ENCODE peak calls at places on chromosomes 11 and 22, in six cellular contexts. W is heart right ventricle; H is neuronal stem cell; N is lower lobe of right lung; M is aorta; Y is CD4-positive, CD25-positive, alpha-beta regulatory T cell. L is an unnamed sample. For H3K27me3, the result is how much of the 10 kb centered on the place peaks cover.

GRCh38 chr22:48197189-48197690 is 1434.8 kb downstream of the TBC1D22A start:
- DNase-seq in W (no peak), H (no peak), N (no peak), M (no peak), Y (no peak), L (no peak)

GRCh38 chr11:107719557-107720304 is 7.9 kb upstream of the SLN start:
- DNase-seq in W (no peak), H (no peak), N (no peak), M (no peak), Y (no peak), L (no peak)

GRCh38 chr22:17213976-17214375 is 5.3 kb downstream of the ADA2 start:
- DNase-seq in W (peak), H (no peak), N (peak), M (no peak), Y (peak), L (peak)

GRCh38 chr22:18031670-18032454 is 7.5 kb upstream of the MICAL3 start:
- DNase-seq in W (no peak), H (no peak), N (no peak), M (peak), Y (no peak), L (no peak)

GRCh38 chr11:46248270-46249102 is 29.0 kb upstream of the CREB3L1 start:
- DNase-seq in W (no peak), H (no peak), N (no peak), M (no peak), Y (no peak), L (no peak)

GRCh38 chr11:460331-461199 is 10.5 kb downstream of the PTDSS2 start:
- DNase-seq in W (peak), H (no peak), N (peak), M (peak), Y (no peak), L (no peak)

GRCh38 chr22:29716814-29717213 is 3.0 kb upstream of the CABP7 start:
- DNase-seq in W (peak), H (peak), N (peak), M (no peak), Y (peak), L (no peak)

GRCh38 chr22:35170716-35171697 is 86.3 kb upstream of the HMGXB4 start:
- DNase-seq in W (no peak), H (no peak), N (no peak), M (no peak), Y (no peak), L (no peak)

GRCh38 chr22:46262449-46263207 is 515 bp downstream of the PKDREJ start:
- DNase-seq in W (peak), H (no peak), N (peak), M (peak), Y (peak), L (peak)

GRCh38 chr22:42484506-42484905 is 35.1 kb downstream of the RRP7A start:
- DNase-seq in W (no peak), H (no peak), N (no peak), M (no peak), Y (no peak), L (no peak)

GRCh38 chr11:1086171-1087102 is 11.8 kb downstream of the MUC2 start:
- DNase-seq in W (no peak), H (no peak), N (peak), M (peak), Y (no peak), L (peak)

GRCh38 chr22:23402275-23403151 is 177.6 kb downstream of the IGLL1 start:
- DNase-seq in W (peak), H (peak), N (peak), M (peak), Y (peak), L (peak)

GRCh38 chr11:12087075-12087775 is 23.2 kb upstream of the MICAL2 start:
- DNase-seq in W (no peak), H (no peak), N (peak), M (peak), Y (peak), L (peak)

GRCh38 chr22:42116848-42117424 is 13.7 kb downstream of the CYP2D6 start:
- DNase-seq in W (no peak), H (no peak), N (peak), M (no peak), Y (no peak), L (no peak)

GRCh38 chr11:46363455-46363920 is 16.2 kb downstream of the DGKZ start:
- DNase-seq in W (peak), H (no peak), N (no peak), M (peak), Y (no peak), L (no peak)

DNA sequence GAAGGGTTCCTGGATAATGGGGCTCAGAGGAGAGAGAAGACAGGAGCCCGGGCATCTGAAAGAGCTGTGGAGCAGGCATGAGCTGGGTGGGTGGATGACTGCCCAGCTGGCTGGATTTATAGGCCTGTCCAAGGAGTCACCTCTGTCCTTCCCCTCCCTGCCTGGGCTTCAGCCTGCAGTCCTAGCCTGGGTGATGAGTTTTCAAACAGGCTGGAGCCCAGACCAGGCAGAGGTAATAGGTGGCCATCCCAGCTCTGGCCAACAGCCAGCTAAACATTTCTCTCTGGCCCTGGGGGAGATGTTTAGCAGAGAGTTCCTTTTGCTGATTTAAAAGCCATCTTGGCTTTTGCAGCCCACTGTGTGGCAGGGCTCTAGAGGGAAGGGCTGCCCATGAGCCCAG is 5.4 kb downstream of the C11orf96 start:
- DNase-seq in W (no peak), H (no peak), N (no peak), M (peak), Y (no peak), L (no peak)
- H3K27me3 ChIP-seq in W (under half), H (half or more), N (under half), M (under half), Y (under half), L (under half)

GRCh38 chr22:31618057-31618456 is 44.0 kb downstream of the PISD start:
- DNase-seq in W (no peak), H (no peak), N (no peak), M (no peak), Y (no peak), L (no peak)
- H3K27me3 ChIP-seq in W (under half), H (under half), N (under half), M (under half), Y (under half), L (under half)

GRCh38 chr11:69836401-69836800 is 17.2 kb upstream of the FGF3 start:
- DNase-seq in W (no peak), H (no peak), N (no peak), M (no peak), Y (no peak), L (no peak)
- H3K27me3 ChIP-seq in W (half or more), H (under half), N (half or more), M (under half), Y (under half), L (half or more)

GRCh38 chr22:45094081-45094720 is 69.5 kb upstream of the NUP50 start:
- DNase-seq in W (no peak), H (no peak), N (peak), M (peak), Y (no peak), L (no peak)
- H3K27me3 ChIP-seq in W (half or more), H (under half), N (under half), M (under half), Y (under half), L (under half)

GRCh38 chr11:112965601-112966125 is 4.4 kb downstream of the NCAM1 start:
- DNase-seq in W (no peak), H (no peak), N (no peak), M (no peak), Y (no peak), L (no peak)

GRCh38 chr11:112968988-112969714 is 7.9 kb downstream of the NCAM1 start:
- DNase-seq in W (no peak), H (no peak), N (no peak), M (no peak), Y (no peak), L (no peak)

GRCh38 chr11:112963368-112963955 is 2.2 kb downstream of the NCAM1 start:
- DNase-seq in W (no peak), H (peak), N (no peak), M (no peak), Y (no peak), L (no peak)

GRCh38 chr11:112971200-112971599 is 10.0 kb downstream of the NCAM1 start:
- DNase-seq in W (no peak), H (no peak), N (no peak), M (no peak), Y (no peak), L (no peak)

DNA sequence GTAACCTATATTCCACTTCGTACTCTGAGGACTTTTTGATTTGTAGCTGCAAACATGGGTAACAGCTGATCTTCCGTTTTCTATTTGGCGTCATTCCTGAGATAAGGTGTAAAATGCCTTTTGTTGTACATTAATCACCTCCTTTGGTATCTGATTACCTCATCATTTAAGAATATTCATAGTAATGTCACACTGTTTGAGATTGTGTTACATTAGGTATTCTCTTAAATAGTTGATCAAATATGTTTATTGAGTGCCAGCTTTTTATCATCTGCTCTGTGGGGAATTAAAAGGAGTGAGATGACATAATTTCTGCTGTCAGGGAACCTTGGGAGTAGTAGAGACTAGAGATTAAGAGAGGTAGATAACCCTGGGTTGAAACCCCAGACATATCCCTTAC is 5.9 kb downstream of the NCAM1 start:
- DNase-seq in W (no peak), H (no peak), N (no peak), M (no peak), Y (no peak), L (no peak)
- H3K27me3 ChIP-seq in W (under half), H (under half), N (under half), M (under half), Y (under half), L (under half)

DNA sequence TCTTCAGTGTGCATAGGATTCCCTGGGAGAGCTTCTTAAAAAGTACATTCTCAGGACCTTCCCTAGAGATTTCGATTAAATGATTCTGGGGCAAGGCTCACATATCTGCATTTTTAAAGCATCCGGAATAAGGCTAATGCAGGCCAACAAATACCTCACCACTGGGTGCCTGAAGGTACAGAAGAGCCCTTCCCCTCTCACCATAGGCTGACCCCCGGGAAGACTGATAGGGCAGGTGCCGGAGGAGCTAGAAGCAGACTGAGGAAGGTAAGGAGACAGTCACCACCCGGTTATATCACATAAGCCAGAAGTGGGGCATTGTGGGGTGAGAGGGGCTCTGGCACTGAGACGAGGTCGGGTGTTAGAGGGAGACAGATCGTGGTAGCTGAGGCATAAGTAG is 1059.3 kb downstream of the NTM start:
- DNase-seq in W (no peak), H (no peak), N (no peak), M (no peak), Y (no peak), L (no peak)
- H3K27me3 ChIP-seq in W (under half), H (under half), N (under half), M (under half), Y (under half), L (under half)

GRCh38 chr11:111407652-111408051 is 28.6 kb upstream of the POU2AF1 start:
- DNase-seq in W (no peak), H (no peak), N (no peak), M (no peak), Y (no peak), L (no peak)

GRCh38 chr11:111411456-111411855 is 32.4 kb upstream of the POU2AF1 start:
- DNase-seq in W (no peak), H (no peak), N (no peak), M (no peak), Y (no peak), L (no peak)

GRCh38 chr11:111408789-111409727 is 30.0 kb upstream of the POU2AF1 start:
- DNase-seq in W (no peak), H (no peak), N (no peak), M (no peak), Y (no peak), L (no peak)

GRCh38 chr11:111410951-111411350 is 31.9 kb upstream of the POU2AF1 start:
- DNase-seq in W (no peak), H (no peak), N (no peak), M (no peak), Y (no peak), L (no peak)

GRCh38 chr11:111409915-111410314 is 30.8 kb upstream of the POU2AF1 start:
- DNase-seq in W (no peak), H (no peak), N (no peak), M (no peak), Y (no peak), L (no peak)
- H3K27me3 ChIP-seq in W (under half), H (under half), N (under half), M (under half), Y (under half), L (under half)